ENCODE peak calls at places on chromosomes 13 and 19, in ten cellular contexts. D is ovary; L is CD8-positive, alpha-beta T cell; A is mucosa of descending colon; K is HCT116; X is HFF-Myc; I is IMR-90; F is upper lobe of right lung; R is pancreas; Q is keratinocyte. J is an unnamed sample.

GRCh38 chr13:40316301-40316700 is 350.1 kb downstream of the FOXO1 start:
- DNase-seq in L (no peak), X (no peak), D (peak), I (no peak), R (no peak), K (no peak), A (no peak), Q (no peak), F (no peak), J (no peak)

GRCh38 chr19:54030895-54031586 is 32.7 kb downstream of the VSTM1 start:
- DNase-seq in R (no peak), Q (no peak), L (no peak), K (no peak), D (no peak), F (no peak), A (no peak), X (no peak), I (peak), J (no peak)

GRCh38 chr19:55146648-55147218 is 2.3 kb downstream of the TNNT1 start:
- DNase-seq in Q (no peak), F (no peak), D (no peak), K (peak), A (no peak), I (no peak), X (no peak), R (no peak), L (no peak), J (no peak)

GRCh38 chr19:38475176-38475575 is 41.7 kb downstream of the RYR1 start:
- DNase-seq in L (no peak), R (no peak), F (no peak), Q (no peak), K (no peak), D (no peak), I (no peak), X (no peak), A (no peak), J (no peak)

GRCh38 chr19:15393963-15394362 is 14.4 kb upstream of the AKAP8 start:
- DNase-seq in K (no peak), A (no peak), Q (no peak), D (no peak), F (no peak), I (peak), L (no peak), R (no peak), X (no peak), J (no peak)

GRCh38 chr19:12646551-12646950 is 20.0 kb downstream of the MAN2B1 start:
- DNase-seq in K (no peak), I (no peak), Q (no peak), X (no peak), D (no peak), F (no peak), R (peak), A (no peak), L (no peak), J (no peak)

GRCh38 chr19:53519431-53519830 is 18.5 kb upstream of the ZNF331 start:
- DNase-seq in F (no peak), R (no peak), K (no peak), A (no peak), L (no peak), I (no peak), D (peak), X (no peak), Q (no peak), J (no peak)

GRCh38 chr13:96994030-96994848 is at the start of gene OXGR1:
- DNase-seq in X (no peak), F (no peak), K (no peak), Q (no peak), D (no peak), I (no peak), L (no peak), A (peak), R (peak), J (no peak)

GRCh38 chr13:65597839-65598818 is 1632.0 kb downstream of the PCDH9 start:
- DNase-seq in I (peak), A (no peak), L (no peak), R (no peak), X (no peak), F (no peak), K (no peak), D (no peak), Q (no peak), J (peak)

GRCh38 chr19:45156231-45156630 is 4.6 kb downstream of the NKPD1 start:
- DNase-seq in R (peak), I (no peak), L (no peak), Q (no peak), F (no peak), A (no peak), K (no peak), D (no peak), X (no peak), J (no peak)

GRCh38 chr13:51444922-51445321 is 7.9 kb downstream of the INTS6 start:
- DNase-seq in K (peak), X (no peak), I (peak), A (no peak), Q (no peak), L (no peak), R (no peak), F (no peak), D (no peak), J (peak)

GRCh38 chr13:52737900-52738299 is 1.7 kb downstream of the CNMD start:
- DNase-seq in K (no peak), A (no peak), X (no peak), R (no peak), Q (no peak), I (no peak), F (no peak), D (no peak), L (no peak), J (no peak)

GRCh38 chr19:677201-677600 is 1.0 kb downstream of the FSTL3 start:
- DNase-seq in I (peak), D (peak), L (no peak), K (no peak), F (peak), R (peak), Q (no peak), A (peak), X (no peak), J (no peak)

GRCh38 chr13:45335397-45336024 is 5.5 kb downstream of the TPT1 start:
- DNase-seq in R (no peak), I (no peak), A (no peak), X (no peak), Q (no peak), D (no peak), K (no peak), F (no peak), L (no peak), J (no peak)

GRCh38 chr13:93730780-93731179 is 504.2 kb downstream of the GPC6 start:
- DNase-seq in L (no peak), D (no peak), A (no peak), K (no peak), I (peak), F (no peak), R (no peak), X (peak), Q (no peak), J (no peak)

GRCh38 chr13:94335786-94336357 is 143.6 kb downstream of the DCT start:
- DNase-seq in F (no peak), K (no peak), R (no peak), X (no peak), I (peak), A (no peak), Q (no peak), L (no peak), D (no peak), J (no peak)

GRCh38 chr19:41617941-41618730 is 8.7 kb downstream of the CEACAM4 start:
- DNase-seq in D (no peak), R (no peak), Q (no peak), K (no peak), L (peak), I (no peak), F (no peak), X (no peak), A (no peak), J (no peak)

DNA sequence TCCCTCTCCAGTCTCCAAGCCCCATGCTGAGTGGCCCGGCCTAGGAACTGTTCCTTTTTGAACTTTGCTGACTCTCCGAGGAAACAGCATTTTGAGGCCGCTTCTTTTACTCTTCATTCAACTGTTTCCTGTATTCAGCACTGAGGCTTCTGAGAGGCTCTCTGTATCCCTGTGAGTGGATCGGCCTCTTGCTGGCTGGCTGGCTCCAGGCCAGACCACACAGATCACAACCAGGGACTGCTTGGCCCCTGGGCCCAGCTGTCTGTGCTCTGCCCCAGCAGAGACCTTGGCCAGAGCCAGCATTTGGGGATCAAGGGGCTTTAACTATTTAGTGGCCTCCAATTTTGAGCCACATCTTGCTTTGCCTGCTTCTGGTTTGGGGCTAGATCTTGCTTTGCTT is 75.6 kb upstream of the KL start:
- DNase-seq in D (no peak), X (no peak), Q (no peak), F (no peak), K (no peak), I (peak), A (peak), R (no peak), L (no peak), J (no peak)
- H3K4me3 ChIP-seq in D (no peak), X (no peak), Q (no peak), F (no peak), K (no peak), I (no peak), A (no peak), R (no peak), L (no peak), J (no peak)

DNA sequence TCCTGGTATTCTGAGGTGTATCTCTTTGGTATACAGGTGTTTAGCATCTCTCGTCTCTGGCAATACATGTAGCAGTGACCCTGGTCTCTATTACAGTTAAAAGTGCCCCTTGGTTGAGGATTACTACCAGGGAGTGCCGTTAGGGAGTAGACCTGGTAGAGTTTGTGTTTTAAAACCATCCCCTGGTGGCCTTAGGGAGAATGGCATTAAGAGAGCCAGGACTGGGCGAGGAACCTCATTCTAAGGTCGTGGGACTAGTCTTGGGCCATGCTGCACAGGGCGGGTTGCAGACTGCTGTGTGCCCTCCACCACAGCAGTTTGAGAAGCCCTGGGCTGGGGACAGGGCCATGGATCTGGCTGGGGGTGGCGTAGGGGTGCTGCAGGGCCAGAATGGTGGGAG is 35.0 kb downstream of the B3GLCT start:
- DNase-seq in A (no peak), X (no peak), F (no peak), Q (no peak), K (no peak), D (no peak), R (no peak), L (no peak), I (no peak), J (no peak)
- TF ChIP-seq CTCF in A (no peak), X (peak), F (no peak), Q (peak), K (peak), D (no peak), R (no peak), L (no peak), I (peak), J (peak)

DNA sequence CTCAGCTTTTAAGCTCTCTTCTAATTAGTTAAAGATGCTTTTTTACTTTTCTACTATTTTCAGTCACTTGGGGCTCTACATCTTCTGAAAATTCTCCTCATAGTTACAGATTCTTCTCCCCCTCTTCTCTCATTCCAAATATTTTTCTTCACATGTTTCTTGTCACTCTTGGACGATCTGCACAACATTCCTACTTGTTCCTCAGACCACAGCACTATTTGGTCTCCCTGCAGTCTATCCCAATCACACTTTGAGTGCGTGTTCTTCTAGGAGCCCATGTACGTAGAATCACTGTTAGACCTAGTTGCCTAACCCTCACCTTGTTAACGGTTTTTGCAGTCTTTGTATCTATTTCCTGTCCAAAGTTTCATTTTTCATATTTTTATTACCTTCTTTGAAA is 222.5 kb upstream of the SPRY2 start:
- DNase-seq in F (no peak), K (no peak), L (no peak), Q (no peak), R (no peak), X (no peak), D (no peak), A (no peak), I (no peak), J (no peak)
- H3K4me3 ChIP-seq in F (no peak), K (no peak), L (no peak), Q (no peak), R (no peak), X (no peak), D (no peak), A (no peak), I (no peak), J (no peak)

DNA sequence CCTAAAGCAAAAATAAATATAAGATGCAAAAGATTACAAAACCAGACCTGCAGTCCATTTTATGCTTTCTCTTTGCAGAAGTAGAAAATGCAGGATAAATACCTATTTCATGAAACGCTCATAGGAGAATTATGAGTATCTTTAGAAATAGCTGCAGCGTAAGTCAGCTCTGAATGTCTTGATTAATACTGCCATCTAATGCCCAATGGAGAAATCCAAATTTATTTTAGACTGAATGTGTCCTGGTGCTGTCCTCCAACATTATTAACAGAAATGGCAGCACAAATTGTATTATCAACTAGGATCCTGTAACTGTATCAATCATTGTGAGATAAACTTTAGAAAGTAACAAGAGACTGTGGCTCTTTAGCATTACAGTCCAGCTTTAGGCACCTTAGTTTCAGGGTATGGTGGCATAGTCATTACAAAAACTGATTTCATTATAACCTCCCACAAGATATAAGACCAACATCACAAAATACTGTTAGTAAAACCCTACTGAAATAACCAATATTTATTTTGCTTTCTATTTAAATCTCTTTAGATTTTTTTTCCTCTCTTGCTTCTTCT is 162.1 kb upstream of the MIR17HG start:
- DNase-seq in R (no peak), F (no peak), I (peak), Q (no peak), A (no peak), K (peak), L (no peak), D (no peak), X (no peak), J (no peak)
- TF ChIP-seq CTCF in R (no peak), F (peak), I (no peak), Q (no peak), A (no peak), K (peak), L (no peak), D (no peak), X (no peak), J (no peak)

DNA sequence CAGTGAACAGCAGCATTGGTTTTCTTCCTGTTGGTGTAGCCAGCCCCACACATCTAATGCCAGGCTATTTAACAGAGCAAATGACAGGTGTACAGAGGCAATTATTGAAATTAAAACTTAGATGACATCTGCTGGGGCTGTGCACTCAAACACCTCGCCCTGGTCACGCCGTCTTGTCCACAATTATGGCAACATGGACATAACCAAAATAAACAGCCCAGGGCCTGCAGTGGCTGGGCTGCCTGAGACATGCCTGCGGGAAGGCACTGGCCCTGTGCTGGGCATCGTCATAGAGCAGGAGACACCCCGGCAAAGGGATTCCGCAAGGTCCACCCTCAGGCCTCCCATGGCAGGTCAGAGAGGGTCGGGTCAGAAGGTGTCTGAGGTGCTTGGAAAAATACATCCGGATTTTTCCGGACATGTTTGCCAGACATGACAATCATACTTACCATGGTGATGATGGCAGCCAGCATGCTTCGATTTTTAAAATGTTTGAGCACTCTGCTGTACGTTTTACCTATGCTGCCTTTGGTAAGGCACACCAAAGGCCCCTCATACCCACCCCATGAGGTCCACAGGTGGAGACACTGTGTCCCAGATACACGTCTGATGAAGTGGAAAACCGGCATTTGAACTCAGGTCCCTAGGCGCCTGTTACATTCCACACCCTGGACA is 47.8 kb downstream of the TSHZ3 start:
- DNase-seq in A (no peak), D (no peak), F (peak), L (no peak), X (no peak), Q (no peak), R (no peak), K (no peak), I (no peak), J (no peak)
- H3K4me3 ChIP-seq in A (no peak), D (no peak), F (no peak), L (no peak), X (no peak), Q (no peak), R (no peak), K (no peak), I (no peak), J (no peak)